ENCODE peak calls at places on chromosomes 2 and 18, in nine cellular contexts. G is activated T-cell treated with anti-CD3 and anti-CD28 coated beads, Interleukin-2, amount 50 U/mL, for 72 hours; K is WTC11; A is mucosa of descending colon; E is aorta; L is NCI-H1105; U is cerebellar cortex; V is B cell; O is activated effector memory CD4-positive, alpha-beta T cell treated with anti-CD3 and anti-CD28 coated beads, Interleukin-2, amount 50 U/mL, for 16 hours. J is an unnamed sample.

GRCh38 chr18:40415821-40416220 is 1539.2 kb upstream of the PIK3C3 start:
- DNase-seq in G (no peak), K (no peak), A (no peak), E (no peak), L (no peak), U (no peak), V (no peak), O (no peak), J (no peak)

GRCh38 chr2:150643106-150643730 is 155.8 kb upstream of the RND3 start:
- DNase-seq in G (no peak), K (no peak), A (no peak), E (no peak), L (no peak), U (no peak), V (no peak), O (no peak), J (no peak)

GRCh38 chr2:190069936-190070696 is 7.6 kb upstream of the MSTN start:
- DNase-seq in G (peak), K (no peak), A (no peak), E (no peak), L (peak), U (peak), V (peak), O (no peak), J (peak)

GRCh38 chr2:95278051-95278471 is 3.8 kb downstream of the PROM2 start:
- DNase-seq in G (no peak), K (no peak), A (peak), E (peak), L (no peak), U (no peak), V (no peak), O (no peak), J (no peak)

GRCh38 chr2:172968061-172968469 is 107.6 kb upstream of the MAP3K20 start:
- DNase-seq in G (no peak), K (no peak), A (no peak), E (peak), L (no peak), U (no peak), V (no peak), O (no peak), J (no peak)

GRCh38 chr2:71801969-71802368 is 345.7 kb downstream of the CYP26B1 start:
- DNase-seq in G (peak), K (peak), A (no peak), E (peak), L (no peak), U (peak), V (no peak), O (peak), J (no peak)

GRCh38 chr2:211354481-211354880 is 798.1 kb downstream of the CPS1 start:
- DNase-seq in G (no peak), K (no peak), A (no peak), E (no peak), L (no peak), U (no peak), V (no peak), O (no peak), J (no peak)

GRCh38 chr18:44552706-44553105 is 128.0 kb upstream of the SETBP1 start:
- DNase-seq in G (no peak), K (peak), A (no peak), E (no peak), L (no peak), U (no peak), V (no peak), O (no peak), J (no peak)

GRCh38 chr2:191530618-191531017 is 147.3 kb upstream of the NABP1 start:
- DNase-seq in G (no peak), K (no peak), A (no peak), E (no peak), L (no peak), U (no peak), V (no peak), O (no peak), J (no peak)

GRCh38 chr2:219178377-219179175 is 501 bp downstream of the RETREG2 start:
- DNase-seq in G (peak), K (peak), A (peak), E (peak), L (no peak), U (peak), V (peak), O (peak), J (no peak)

GRCh38 chr2:119086327-119086726 is 72.2 kb downstream of the C1QL2 start:
- DNase-seq in G (no peak), K (no peak), A (no peak), E (no peak), L (no peak), U (no peak), V (no peak), O (no peak), J (no peak)

GRCh38 chr2:18626256-18626668 is 36.9 kb upstream of the NT5C1B start:
- DNase-seq in G (no peak), K (no peak), A (no peak), E (no peak), L (no peak), U (no peak), V (no peak), O (no peak), J (no peak)

GRCh38 chr18:24397131-24397693 is 412 bp downstream of the OSBPL1A start:
- DNase-seq in G (no peak), K (no peak), A (no peak), E (peak), L (peak), U (peak), V (no peak), O (peak), J (peak)

GRCh38 chr2:43058761-43059160 is 167.6 kb downstream of the ZFP36L2 start:
- DNase-seq in G (no peak), K (no peak), A (no peak), E (peak), L (no peak), U (no peak), V (no peak), O (no peak), J (no peak)

GRCh38 chr2:55309441-55309840 is 40.4 kb upstream of the MTIF2 start:
- DNase-seq in G (no peak), K (no peak), A (no peak), E (no peak), L (no peak), U (no peak), V (no peak), O (no peak), J (no peak)

GRCh38 chr2:27123302-27124150 is at the start of gene ABHD1:
- DNase-seq in G (peak), K (peak), A (peak), E (peak), L (no peak), U (peak), V (peak), O (peak), J (no peak)

GRCh38 chr2:12007282-12007681 is 260.9 kb downstream of the LPIN1 start:
- DNase-seq in G (no peak), K (no peak), A (no peak), E (no peak), L (no peak), U (peak), V (no peak), O (no peak), J (no peak)

GRCh38 chr2:204321027-204321800 is 224.1 kb upstream of the PARD3B start:
- DNase-seq in G (no peak), K (no peak), A (no peak), E (peak), L (no peak), U (no peak), V (no peak), O (no peak), J (no peak)

GRCh38 chr2:233447506-233448219 is 93.4 kb downstream of the DGKD start:
- DNase-seq in G (no peak), K (no peak), A (no peak), E (peak), L (no peak), U (no peak), V (no peak), O (peak), J (no peak)

GRCh38 chr2:106575955-106576354 is 88.8 kb downstream of the CD8B2 start:
- DNase-seq in G (no peak), K (peak), A (no peak), E (peak), L (no peak), U (peak), V (no peak), O (no peak), J (no peak)

GRCh38 chr2:118490323-118490722 is 357.1 kb downstream of the EN1 start:
- DNase-seq in G (no peak), K (no peak), A (no peak), E (no peak), L (no peak), U (no peak), V (no peak), O (no peak), J (no peak)

GRCh38 chr18:41745166-41746049 is 209.6 kb upstream of the PIK3C3 start:
- DNase-seq in G (peak), K (peak), A (peak), E (peak), L (peak), U (peak), V (no peak), O (no peak), J (peak)

GRCh38 chr2:238573916-238574315 is 147.2 kb downstream of the ASB1 start:
- DNase-seq in G (no peak), K (no peak), A (no peak), E (no peak), L (no peak), U (no peak), V (peak), O (no peak), J (no peak)

GRCh38 chr2:20496477-20496876 is 49.6 kb downstream of the RHOB start:
- DNase-seq in G (no peak), K (no peak), A (no peak), E (no peak), L (no peak), U (no peak), V (no peak), O (no peak), J (no peak)

GRCh38 chr2:229800997-229801754 is 86.8 kb upstream of the DNER start:
- DNase-seq in G (peak), K (peak), A (no peak), E (peak), L (peak), U (peak), V (peak), O (peak), J (no peak)

GRCh38 chr2:215619022-215619958 is 183.4 kb upstream of the FN1 start:
- DNase-seq in G (no peak), K (no peak), A (no peak), E (no peak), L (peak), U (no peak), V (no peak), O (no peak), J (peak)

GRCh38 chr2:223941579-223942277 is 3.4 kb downstream of the WDFY1 start:
- DNase-seq in G (peak), K (no peak), A (no peak), E (no peak), L (no peak), U (no peak), V (no peak), O (peak), J (no peak)

GRCh38 chr2:120066708-120067547 is 54.1 kb downstream of the EPB41L5 start:
- DNase-seq in G (no peak), K (no peak), A (no peak), E (no peak), L (peak), U (no peak), V (no peak), O (no peak), J (peak)

GRCh38 chr2:240946654-240947053 is 40.5 kb downstream of the CROCC2 start:
- DNase-seq in G (no peak), K (no peak), A (peak), E (peak), L (no peak), U (no peak), V (no peak), O (peak), J (no peak)

GRCh38 chr18:25132786-25133496 is 219.0 kb downstream of the ZNF521 start:
- DNase-seq in G (no peak), K (no peak), A (no peak), E (no peak), L (no peak), U (peak), V (no peak), O (no peak), J (no peak)

GRCh38 chr2:102253753-102254150 is 57.6 kb upstream of the IL1RL1 start:
- DNase-seq in G (no peak), K (no peak), A (no peak), E (no peak), L (no peak), U (no peak), V (no peak), O (no peak), J (no peak)

GRCh38 chr18:35121531-35121930 is 80.3 kb downstream of the MAPRE2 start:
- DNase-seq in G (no peak), K (no peak), A (no peak), E (no peak), L (no peak), U (no peak), V (no peak), O (no peak), J (no peak)

GRCh38 chr18:58116815-58117214 is 72.8 kb downstream of the NEDD4L start:
- DNase-seq in G (no peak), K (no peak), A (no peak), E (no peak), L (no peak), U (no peak), V (no peak), O (no peak), J (no peak)

GRCh38 chr18:31741096-31741735 is 19.5 kb downstream of the SLC25A52 start:
- DNase-seq in G (peak), K (peak), A (no peak), E (no peak), L (no peak), U (peak), V (no peak), O (peak), J (no peak)

GRCh38 chr2:96533292-96534073 is 3.1 kb upstream of the ARID5A start:
- DNase-seq in G (no peak), K (no peak), A (peak), E (peak), L (no peak), U (no peak), V (no peak), O (peak), J (no peak)

GRCh38 chr2:159155315-159155714 is 131.2 kb downstream of the WDSUB1 start:
- DNase-seq in G (no peak), K (peak), A (peak), E (no peak), L (no peak), U (no peak), V (no peak), O (no peak), J (no peak)

GRCh38 chr2:238081150-238081549 is 19.0 kb upstream of the ESPNL start:
- DNase-seq in G (no peak), K (no peak), A (no peak), E (no peak), L (no peak), U (no peak), V (no peak), O (no peak), J (no peak)

J was measured in NCI-H1417 treated with DMSO at 0.1 percent for 48 hours.